ENCODE peak calls at places on chromosome 2, in eight cellular contexts. One of them, this sample, is unnamed.
A peak's percentile ranks its signal among the peaks of the same experiment; 100 is the strongest.

GRCh38 chr2:136005462-136006205 is 20.2 kb upstream of the DARS1 start:
- DNase-seq in Panc1: no peak
- DNase-seq in neural crest cell: no peak
- DNase-seq in breast epithelium: no peak
- DNase-seq in IMR-90: peak; percentile 14
- DNase-seq in HFF-Myc: no peak
- DNase-seq in tibial artery: no peak
- DNase-seq in colonic mucosa: no peak
- DNase-seq in this sample: no peak

GRCh38 chr2:12326449-12327190 is 390.1 kb upstream of the TRIB2 start:
- DNase-seq in Panc1: no peak
- DNase-seq in neural crest cell: no peak
- DNase-seq in breast epithelium: no peak
- DNase-seq in IMR-90: no peak
- DNase-seq in HFF-Myc: no peak
- DNase-seq in tibial artery: no peak
- DNase-seq in colonic mucosa: no peak
- DNase-seq in this sample: no peak

GRCh38 chr2:233053928-233054774 is 6.0 kb upstream of the INPP5D start:
- DNase-seq in Panc1: no peak
- DNase-seq in neural crest cell: peak; percentile 72
- DNase-seq in breast epithelium: peak; percentile 57
- DNase-seq in IMR-90: peak; percentile 23
- DNase-seq in HFF-Myc: no peak
- DNase-seq in tibial artery: peak; percentile 60
- DNase-seq in colonic mucosa: peak; percentile 74
- DNase-seq in this sample: peak; percentile 83

GRCh38 chr2:234853739-234854138 is 98.1 kb upstream of the SH3BP4 start:
- DNase-seq in Panc1: no peak
- DNase-seq in neural crest cell: no peak
- DNase-seq in breast epithelium: no peak
- DNase-seq in IMR-90: peak; percentile 19
- DNase-seq in HFF-Myc: no peak
- DNase-seq in tibial artery: no peak
- DNase-seq in colonic mucosa: no peak
- DNase-seq in this sample: no peak

GRCh38 chr2:238863231-238863630 is 15.3 kb downstream of the TWIST2 start:
- DNase-seq in Panc1: no peak
- DNase-seq in neural crest cell: no peak
- DNase-seq in breast epithelium: no peak
- DNase-seq in IMR-90: no peak
- DNase-seq in HFF-Myc: no peak
- DNase-seq in tibial artery: peak; percentile 57
- DNase-seq in colonic mucosa: no peak
- DNase-seq in this sample: no peak

GRCh38 chr2:108278631-108279030 is 10.1 kb upstream of the SULT1C2 start:
- DNase-seq in Panc1: no peak
- DNase-seq in neural crest cell: no peak
- DNase-seq in breast epithelium: no peak
- DNase-seq in IMR-90: peak; percentile 27
- DNase-seq in HFF-Myc: no peak
- DNase-seq in tibial artery: no peak
- DNase-seq in colonic mucosa: no peak
- DNase-seq in this sample: no peak

GRCh38 chr2:101114815-101115214 is 36.4 kb downstream of the TBC1D8 start:
- DNase-seq in Panc1: no peak
- DNase-seq in neural crest cell: no peak
- DNase-seq in breast epithelium: no peak
- DNase-seq in IMR-90: no peak
- DNase-seq in HFF-Myc: no peak
- DNase-seq in tibial artery: no peak
- DNase-seq in colonic mucosa: peak; percentile 56
- DNase-seq in this sample: no peak

GRCh38 chr2:177001334-177001733 is 211.3 kb upstream of the HNRNPA3 start:
- DNase-seq in Panc1: no peak
- DNase-seq in neural crest cell: no peak
- DNase-seq in breast epithelium: no peak
- DNase-seq in IMR-90: no peak
- DNase-seq in HFF-Myc: no peak
- DNase-seq in tibial artery: no peak
- DNase-seq in colonic mucosa: no peak
- DNase-seq in this sample: no peak

GRCh38 chr2:27502149-27502548 is 5.5 kb downstream of the GCKR start:
- DNase-seq in Panc1: no peak
- DNase-seq in neural crest cell: no peak
- DNase-seq in breast epithelium: no peak
- DNase-seq in IMR-90: peak; percentile 56
- DNase-seq in HFF-Myc: no peak
- DNase-seq in tibial artery: no peak
- DNase-seq in colonic mucosa: no peak
- DNase-seq in this sample: no peak

GRCh38 chr2:60899892-60900249 is 18.5 kb downstream of the REL start:
- DNase-seq in Panc1: no peak
- DNase-seq in neural crest cell: no peak
- DNase-seq in breast epithelium: no peak
- DNase-seq in IMR-90: no peak
- DNase-seq in HFF-Myc: no peak
- DNase-seq in tibial artery: no peak
- DNase-seq in colonic mucosa: no peak
- DNase-seq in this sample: no peak

GRCh38 chr2:136058262-136058661 is 59.7 kb downstream of the CXCR4 start:
- DNase-seq in Panc1: no peak
- DNase-seq in neural crest cell: no peak
- DNase-seq in breast epithelium: no peak
- DNase-seq in IMR-90: no peak
- DNase-seq in HFF-Myc: no peak
- DNase-seq in tibial artery: no peak
- DNase-seq in colonic mucosa: no peak
- DNase-seq in this sample: no peak

GRCh38 chr2:47052847-47053246 is 102.3 kb downstream of the STPG4 start:
- DNase-seq in Panc1: no peak
- DNase-seq in neural crest cell: no peak
- DNase-seq in breast epithelium: no peak
- DNase-seq in IMR-90: no peak
- DNase-seq in HFF-Myc: no peak
- DNase-seq in tibial artery: no peak
- DNase-seq in colonic mucosa: no peak
- DNase-seq in this sample: no peak

GRCh38 chr2:170873035-170873692 is 55.9 kb upstream of the GORASP2 start:
- DNase-seq in Panc1: peak; percentile 64
- DNase-seq in neural crest cell: peak; percentile 85
- DNase-seq in breast epithelium: peak; percentile 62
- DNase-seq in IMR-90: peak; percentile 59
- DNase-seq in HFF-Myc: peak; percentile 40
- DNase-seq in tibial artery: peak; percentile 70
- DNase-seq in colonic mucosa: peak; percentile 72
- DNase-seq in this sample: peak; percentile 85

GRCh38 chr2:46193855-46194254 is 103.4 kb upstream of the EPAS1 start:
- DNase-seq in Panc1: no peak
- DNase-seq in neural crest cell: no peak
- DNase-seq in breast epithelium: no peak
- DNase-seq in IMR-90: no peak
- DNase-seq in HFF-Myc: no peak
- DNase-seq in tibial artery: no peak
- DNase-seq in colonic mucosa: no peak
- DNase-seq in this sample: no peak

GRCh38 chr2:200795044-200795443 is 16.7 kb upstream of the BZW1 start:
- DNase-seq in Panc1: no peak
- DNase-seq in neural crest cell: no peak
- DNase-seq in breast epithelium: no peak
- DNase-seq in IMR-90: no peak
- DNase-seq in HFF-Myc: no peak
- DNase-seq in tibial artery: no peak
- DNase-seq in colonic mucosa: no peak
- DNase-seq in this sample: no peak

GRCh38 chr2:3196716-3197115 is 180.9 kb downstream of the EIPR1 start:
- DNase-seq in Panc1: no peak
- DNase-seq in neural crest cell: no peak
- DNase-seq in breast epithelium: no peak
- DNase-seq in IMR-90: no peak
- DNase-seq in HFF-Myc: no peak
- DNase-seq in tibial artery: no peak
- DNase-seq in colonic mucosa: no peak
- DNase-seq in this sample: no peak

GRCh38 chr2:22449676-22450075 is 935.3 kb upstream of the KLHL29 start:
- DNase-seq in Panc1: no peak
- DNase-seq in neural crest cell: no peak
- DNase-seq in breast epithelium: no peak
- DNase-seq in IMR-90: no peak
- DNase-seq in HFF-Myc: no peak
- DNase-seq in tibial artery: no peak
- DNase-seq in colonic mucosa: no peak
- DNase-seq in this sample: no peak

GRCh38 chr2:179348921-179349320 is 84.3 kb upstream of the SESTD1 start:
- DNase-seq in Panc1: no peak
- DNase-seq in neural crest cell: no peak
- DNase-seq in breast epithelium: no peak
- DNase-seq in IMR-90: no peak
- DNase-seq in HFF-Myc: no peak
- DNase-seq in tibial artery: no peak
- DNase-seq in colonic mucosa: no peak
- DNase-seq in this sample: no peak

GRCh38 chr2:222993920-222994650 is 57.9 kb upstream of the KCNE4 start:
- DNase-seq in Panc1: no peak
- DNase-seq in neural crest cell: no peak
- DNase-seq in breast epithelium: no peak
- DNase-seq in IMR-90: peak; percentile 98
- DNase-seq in HFF-Myc: no peak
- DNase-seq in tibial artery: peak; percentile 96
- DNase-seq in colonic mucosa: peak; percentile 47
- DNase-seq in this sample: no peak

GRCh38 chr2:2116657-2117056 is 214.4 kb downstream of the MYT1L start:
- DNase-seq in Panc1: no peak
- DNase-seq in neural crest cell: no peak
- DNase-seq in breast epithelium: no peak
- DNase-seq in IMR-90: no peak
- DNase-seq in HFF-Myc: no peak
- DNase-seq in tibial artery: no peak
- DNase-seq in colonic mucosa: no peak
- DNase-seq in this sample: no peak

GRCh38 chr2:53508667-53509066 is 258.9 kb upstream of the CHAC2 start:
- DNase-seq in Panc1: no peak
- DNase-seq in neural crest cell: no peak
- DNase-seq in breast epithelium: no peak
- DNase-seq in IMR-90: peak; percentile 9
- DNase-seq in HFF-Myc: no peak
- DNase-seq in tibial artery: no peak
- DNase-seq in colonic mucosa: no peak
- DNase-seq in this sample: no peak
- TF ChIP-seq CTCF in Panc1: peak; percentile 15
- TF ChIP-seq CTCF in neural crest cell: no peak
- TF ChIP-seq CTCF in breast epithelium: no peak
- TF ChIP-seq CTCF in IMR-90: no peak
- TF ChIP-seq CTCF in HFF-Myc: no peak
- TF ChIP-seq CTCF in tibial artery: no peak
- TF ChIP-seq CTCF in colonic mucosa: no peak
- TF ChIP-seq CTCF in this sample: no peak

DNA sequence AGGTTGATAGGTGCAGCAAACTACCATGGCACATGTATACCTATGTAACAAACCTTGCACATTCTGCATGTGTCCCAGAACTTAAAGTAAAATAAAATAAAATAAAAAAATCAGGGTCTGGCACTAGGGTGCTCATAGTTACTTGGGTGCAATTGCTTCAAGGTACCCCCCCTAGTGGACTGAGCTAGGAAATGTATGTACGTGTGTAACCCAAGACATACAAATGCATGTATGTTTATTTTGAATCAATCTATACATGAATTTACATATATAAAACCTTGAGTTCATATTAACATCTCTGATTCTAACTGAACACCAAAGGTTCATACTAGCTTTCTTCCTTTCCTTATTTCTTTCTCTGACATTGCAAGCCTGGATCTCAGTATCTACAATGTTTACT is 51.5 kb downstream of the USP37 start:
- DNase-seq in Panc1: no peak
- DNase-seq in neural crest cell: no peak
- DNase-seq in breast epithelium: no peak
- DNase-seq in IMR-90: peak; percentile 5
- DNase-seq in HFF-Myc: no peak
- DNase-seq in tibial artery: no peak
- DNase-seq in colonic mucosa: no peak
- DNase-seq in this sample: no peak
- TF ChIP-seq CTCF in Panc1: peak; percentile 49
- TF ChIP-seq CTCF in neural crest cell: peak; percentile 41
- TF ChIP-seq CTCF in breast epithelium: no peak
- TF ChIP-seq CTCF in IMR-90: peak; percentile 27
- TF ChIP-seq CTCF in HFF-Myc: peak; percentile 44
- TF ChIP-seq CTCF in tibial artery: no peak
- TF ChIP-seq CTCF in colonic mucosa: peak; percentile 24
- TF ChIP-seq CTCF in this sample: peak; percentile 22

DNA sequence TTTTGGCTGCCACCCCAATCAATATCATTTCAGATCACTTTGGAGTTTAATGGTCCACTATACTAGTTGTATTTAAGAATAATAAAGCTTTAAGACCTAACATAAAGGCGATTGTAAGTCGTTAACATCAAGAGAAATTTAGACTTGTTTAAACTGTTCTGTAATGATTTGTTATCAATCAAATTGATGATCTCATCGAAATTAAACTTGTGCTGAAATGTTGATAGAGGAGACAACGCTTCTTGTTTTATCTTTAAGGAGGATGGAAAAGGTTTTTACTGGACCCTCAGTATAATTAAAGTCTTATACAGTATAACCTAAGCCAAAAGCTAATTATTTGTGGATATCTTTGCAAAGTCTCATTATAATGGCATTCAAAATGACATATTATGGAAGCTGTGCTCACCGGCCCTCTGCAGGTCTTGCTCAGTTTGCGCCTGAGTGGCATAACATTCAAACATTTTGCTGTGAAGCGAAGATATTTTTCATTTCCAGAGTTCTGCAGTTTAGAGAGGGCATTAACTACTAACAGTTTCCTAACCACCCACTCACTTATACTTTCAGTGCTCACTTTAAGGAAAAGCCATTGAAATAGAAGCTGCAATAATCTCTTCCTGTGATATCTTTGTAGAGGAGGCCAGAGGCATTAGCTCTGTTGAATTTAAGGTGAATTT is 1.4 kb upstream of the SERTAD2 start:
- DNase-seq in Panc1: no peak
- DNase-seq in neural crest cell: no peak
- DNase-seq in breast epithelium: no peak
- DNase-seq in IMR-90: no peak
- DNase-seq in HFF-Myc: no peak
- DNase-seq in tibial artery: no peak
- DNase-seq in colonic mucosa: no peak
- DNase-seq in this sample: peak; percentile 20
- TF ChIP-seq CTCF in Panc1: peak; percentile 53
- TF ChIP-seq CTCF in neural crest cell: peak; percentile 57
- TF ChIP-seq CTCF in breast epithelium: no peak
- TF ChIP-seq CTCF in IMR-90: peak; percentile 26
- TF ChIP-seq CTCF in HFF-Myc: peak; percentile 11
- TF ChIP-seq CTCF in tibial artery: no peak
- TF ChIP-seq CTCF in colonic mucosa: no peak
- TF ChIP-seq CTCF in this sample: no peak

DNA sequence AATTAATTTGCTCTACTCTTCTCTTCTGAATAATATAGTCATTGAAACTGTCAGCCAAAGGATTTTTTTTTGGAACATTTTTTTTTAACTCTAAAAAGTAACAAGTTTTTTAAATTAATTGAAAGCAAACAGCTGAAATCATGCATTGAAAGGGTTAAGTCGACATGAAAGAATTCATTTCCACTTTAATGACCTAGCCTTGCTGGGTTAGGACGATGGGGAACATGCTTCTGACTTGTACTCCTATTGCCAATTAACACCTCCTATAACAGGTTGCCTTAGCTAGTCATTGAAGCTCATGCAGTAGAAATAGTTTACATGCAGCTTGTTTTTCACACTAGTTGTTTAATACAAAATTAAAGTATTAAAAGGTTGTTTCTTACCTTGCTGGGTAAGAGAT is 47.8 kb downstream of the PSMD14 start:
- DNase-seq in Panc1: no peak
- DNase-seq in neural crest cell: no peak
- DNase-seq in breast epithelium: no peak
- DNase-seq in IMR-90: no peak
- DNase-seq in HFF-Myc: no peak
- DNase-seq in tibial artery: no peak
- DNase-seq in colonic mucosa: no peak
- DNase-seq in this sample: no peak
- TF ChIP-seq CTCF in Panc1: no peak
- TF ChIP-seq CTCF in neural crest cell: no peak
- TF ChIP-seq CTCF in breast epithelium: no peak
- TF ChIP-seq CTCF in IMR-90: no peak
- TF ChIP-seq CTCF in HFF-Myc: no peak
- TF ChIP-seq CTCF in tibial artery: no peak
- TF ChIP-seq CTCF in colonic mucosa: no peak
- TF ChIP-seq CTCF in this sample: no peak